ENCODE peak calls at places on chromosome X, in four cellular contexts. N is substantia nigra; W is CD4-positive, alpha-beta T cell; E is MM.1S. G is an unnamed sample.

GRCh38 chrX:81120936-81121351 is 80.8 kb downstream of the HMGN5 start:
- DNase-seq in W (peak), E (peak), N (peak), G (peak)

GRCh38 chrX:24498181-24498580 is 33.1 kb downstream of the PDK3 start:
- DNase-seq in N (no peak), E (peak), W (peak), G (no peak)

GRCh38 chrX:94178145-94178790 is 504.3 kb downstream of the FAM133A start:
- DNase-seq in E (no peak), W (no peak), N (no peak), G (no peak)

GRCh38 chrX:53357799-53358530 is 64.5 kb downstream of the SMC1A start:
- DNase-seq in E (no peak), N (no peak), W (no peak), G (no peak)

GRCh38 chrX:137930562-137930961 is 364.6 kb downstream of the ZIC3 start:
- DNase-seq in E (no peak), N (no peak), W (no peak), G (no peak)

GRCh38 chrX:102744307-102744706 is 23.8 kb downstream of the GPRASP3 start:
- DNase-seq in N (no peak), E (no peak), W (no peak), G (no peak)

GRCh38 chrX:68945081-68945602 is 116.3 kb downstream of the EFNB1 start:
- DNase-seq in E (no peak), W (no peak), N (no peak), G (no peak)

GRCh38 chrX:16666541-16666940 is 16.6 kb downstream of the S100G start:
- DNase-seq in N (peak), W (no peak), E (no peak), G (no peak)

GRCh38 chrX:108209006-108209554 is 117.5 kb downstream of the ATG4A start:
- DNase-seq in W (no peak), N (no peak), E (no peak), G (no peak)

GRCh38 chrX:123340691-123341090 is 156.6 kb downstream of the GRIA3 start:
- DNase-seq in E (no peak), W (no peak), N (no peak), G (no peak)

GRCh38 chrX:147912093-147912801 is 528 bp downstream of the FMR1 start:
- DNase-seq in W (peak), N (peak), E (peak), G (peak)

GRCh38 chrX:119885554-119886428 is 9.9 kb upstream of the AKAP14 start:
- DNase-seq in N (no peak), W (no peak), E (peak), G (no peak)

GRCh38 chrX:97326456-97326855 is 442.7 kb downstream of the RPA4 start:
- DNase-seq in E (peak), W (no peak), N (no peak), G (no peak)

GRCh38 chrX:24153175-24153795 is 3.8 kb downstream of the ZFX start:
- DNase-seq in E (no peak), W (no peak), N (no peak), G (no peak)

GRCh38 chrX:129576539-129576938 is 36.5 kb downstream of the OCRL start:
- DNase-seq in E (no peak), W (no peak), N (no peak), G (no peak)

GRCh38 chrX:118211891-118212816 is 95.5 kb upstream of the KLHL13 start:
- DNase-seq in N (no peak), E (peak), W (no peak), G (no peak)

GRCh38 chrX:40947276-40947675 is 138.0 kb upstream of the USP9X start:
- DNase-seq in W (no peak), E (no peak), N (no peak), G (no peak)
- H3K27ac ChIP-seq in W (no peak), E (no peak), N (no peak), G (no peak)

GRCh38 chrX:6129195-6129594 is 99.5 kb downstream of the NLGN4X start:
- DNase-seq in E (no peak), W (no peak), N (no peak), G (no peak)

GRCh38 chrX:6129751-6130150 is 98.9 kb downstream of the NLGN4X start:
- DNase-seq in W (no peak), E (no peak), N (no peak), G (no peak)

GRCh38 chrX:6132970-6133369 is 95.7 kb downstream of the NLGN4X start:
- DNase-seq in W (no peak), E (no peak), N (no peak), G (no peak)
- H3K27ac ChIP-seq in W (no peak), E (no peak), N (no peak), G (no peak)

GRCh38 chrX:153968255-153968654 is 3.4 kb downstream of the HCFC1 start:
- DNase-seq in N (no peak), E (no peak), W (no peak), G (no peak)

GRCh38 chrX:153970398-153971123 is 1.1 kb downstream of the HCFC1 start:
- DNase-seq in N (peak), W (peak), E (peak), G (no peak)

GRCh38 chrX:153969904-153970397 is 1.7 kb downstream of the HCFC1 start:
- DNase-seq in N (peak), W (no peak), E (no peak), G (no peak)

GRCh38 chrX:153968754-153969124 is 2.9 kb downstream of the HCFC1 start:
- DNase-seq in N (no peak), W (peak), E (peak), G (no peak)

DNA sequence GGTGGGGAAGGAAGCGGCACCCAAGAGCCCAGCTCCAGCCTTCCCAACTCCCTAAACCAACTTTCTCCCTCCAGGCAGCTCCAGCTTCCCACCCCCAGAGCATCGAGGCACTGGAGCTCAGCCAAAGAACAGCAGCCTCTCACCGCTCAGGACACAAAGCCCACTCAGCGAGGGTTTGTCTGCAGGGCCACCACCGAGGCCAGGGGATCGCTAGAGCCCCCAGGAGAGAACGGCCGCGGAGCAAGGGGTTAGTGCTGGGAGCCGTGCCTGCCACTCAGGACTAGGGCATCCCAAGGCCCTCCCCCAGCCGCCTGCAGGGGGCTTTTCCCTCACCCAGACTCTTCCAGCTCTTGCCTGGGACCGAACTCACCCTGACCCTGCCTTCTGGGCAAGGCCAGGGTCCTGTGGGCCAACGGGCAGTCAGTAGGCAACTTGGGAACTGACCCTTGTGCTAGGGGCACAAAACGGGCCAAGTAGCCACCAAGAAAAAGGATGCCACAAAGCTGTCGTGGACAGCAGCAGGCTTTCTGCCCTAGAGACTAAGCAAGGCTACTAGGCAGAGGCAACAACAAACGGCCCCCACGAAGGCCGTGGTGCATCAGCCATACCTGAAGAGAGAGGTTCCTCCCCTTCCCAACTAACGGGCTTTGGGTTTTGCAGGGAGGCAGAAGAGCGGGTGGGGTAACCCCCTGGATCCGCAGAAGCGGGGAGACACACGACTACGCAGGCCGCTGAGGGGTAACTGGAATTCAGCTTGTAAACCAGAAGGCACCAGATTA is 2.3 kb downstream of the HCFC1 start:
- DNase-seq in E (no peak), N (no peak), W (no peak), G (no peak)
- H3K27ac ChIP-seq in E (peak), N (peak), W (peak), G (peak)

GRCh38 chrX:65686246-65686645 is 18.8 kb downstream of the MSN start:
- DNase-seq in W (no peak), N (no peak), E (no peak), G (peak)
- H3K27ac ChIP-seq in W (peak), N (no peak), E (peak), G (no peak)

G was measured in upper lobe of left lung.